ENCODE peak calls at places on chromosomes 2 and 18, in nine cellular contexts. T, W, G, U, N, J, A, X and L are unnamed samples.

GRCh38 chr2:170766693-170767092 is 3.5 kb upstream of the ERICH2 start:
- DNase-seq in T (no peak), W (no peak), G (no peak), U (no peak), N (no peak), J (no peak), A (no peak), X (no peak), L (no peak)

GRCh38 chr2:42958036-42958370 is 165.6 kb upstream of the HAAO start:
- DNase-seq in T (no peak), W (peak; percentile 47), G (no peak), U (no peak), N (no peak), J (no peak), A (no peak), X (no peak), L (no peak)

GRCh38 chr2:241780939-241781569 is 4.4 kb downstream of the GAL3ST2 start:
- DNase-seq in T (no peak), W (no peak), G (no peak), U (no peak), N (no peak), J (no peak), A (no peak), X (no peak), L (no peak)

GRCh38 chr2:23757686-23758433 is 169.1 kb downstream of the ATAD2B start:
- DNase-seq in T (no peak), W (no peak), G (peak; percentile 46), U (no peak), N (no peak), J (peak; percentile 94), A (no peak), X (peak; percentile 84), L (peak; percentile 4)

GRCh38 chr18:58559427-58560186 is 69.3 kb downstream of the ALPK2 start:
- DNase-seq in T (no peak), W (no peak), G (peak; percentile 14), U (no peak), N (no peak), J (no peak), A (no peak), X (peak; percentile 20), L (no peak)

GRCh38 chr18:56702946-56703345 is 51.8 kb downstream of the WDR7 start:
- DNase-seq in T (no peak), W (peak; percentile 81), G (peak; percentile 19), U (no peak), N (no peak), J (peak; percentile 69), A (peak; percentile 28), X (peak; percentile 50), L (peak; percentile 22)

GRCh38 chr18:68796936-68797690 is 767 bp upstream of the CCDC102B start:
- DNase-seq in T (no peak), W (peak; percentile 53), G (peak; percentile 28), U (no peak), N (no peak), J (peak; percentile 93), A (no peak), X (peak; percentile 93), L (no peak)

GRCh38 chr2:240319855-240320560 is 115.5 kb upstream of the GPC1 start:
- DNase-seq in T (no peak), W (peak; percentile 98), G (peak; percentile 53), U (peak; percentile 84), N (peak; percentile 57), J (peak; percentile 94), A (no peak), X (peak; percentile 94), L (peak; percentile 8)

GRCh38 chr2:12705742-12706141 is 11.0 kb upstream of the TRIB2 start:
- DNase-seq in T (no peak), W (no peak), G (no peak), U (no peak), N (no peak), J (no peak), A (no peak), X (no peak), L (no peak)

GRCh38 chr2:200658278-200658864 is 72.6 kb downstream of the AOX1 start:
- DNase-seq in T (no peak), W (no peak), G (no peak), U (no peak), N (no peak), J (no peak), A (no peak), X (no peak), L (no peak)

GRCh38 chr18:48797841-48798255 is 152.9 kb downstream of the SMAD7 start:
- DNase-seq in T (no peak), W (peak; percentile 41), G (no peak), U (peak; percentile 68), N (peak; percentile 27), J (no peak), A (no peak), X (no peak), L (no peak)

GRCh38 chr18:70371085-70371735 is 82.4 kb downstream of the SOCS6 start:
- DNase-seq in T (no peak), W (no peak), G (no peak), U (no peak), N (no peak), J (no peak), A (no peak), X (no peak), L (no peak)

GRCh38 chr2:140157816-140158215 is 1377.6 kb upstream of the NXPH2 start:
- DNase-seq in T (no peak), W (no peak), G (no peak), U (no peak), N (no peak), J (no peak), A (no peak), X (no peak), L (no peak)

GRCh38 chr2:151828890-151829324 is 686 bp upstream of the ARL5A start:
- DNase-seq in T (no peak), W (peak; percentile 29), G (no peak), U (no peak), N (no peak), J (no peak), A (no peak), X (no peak), L (no peak)

GRCh38 chr2:218988164-218988563 is 3.2 kb upstream of the FEV start:
- DNase-seq in T (no peak), W (peak; percentile 77), G (no peak), U (no peak), N (no peak), J (no peak), A (no peak), X (no peak), L (no peak)

GRCh38 chr18:3097082-3097481 is 84.1 kb upstream of the LPIN2 start:
- DNase-seq in T (no peak), W (no peak), G (no peak), U (no peak), N (no peak), J (no peak), A (peak; percentile 61), X (no peak), L (no peak)

GRCh38 chr18:4638680-4639079 is 183.6 kb upstream of the DLGAP1 start:
- DNase-seq in T (no peak), W (no peak), G (no peak), U (no peak), N (no peak), J (no peak), A (no peak), X (no peak), L (no peak)

GRCh38 chr18:79941473-79942119 is 9.9 kb downstream of the SLC66A2 start:
- DNase-seq in T (no peak), W (peak; percentile 38), G (no peak), U (peak; percentile 38), N (peak; percentile 20), J (no peak), A (no peak), X (no peak), L (no peak)

GRCh38 chr2:31401580-31401979 is 13.0 kb downstream of the XDH start:
- DNase-seq in T (no peak), W (peak; percentile 91), G (peak; percentile 80), U (no peak), N (no peak), J (peak; percentile 85), A (no peak), X (peak; percentile 93), L (peak; percentile 86)

GRCh38 chr2:96773922-96774321 is 13.2 kb downstream of the CNNM4 start:
- DNase-seq in T (peak; percentile 38), W (no peak), G (no peak), U (no peak), N (no peak), J (no peak), A (peak; percentile 54), X (no peak), L (no peak)

GRCh38 chr2:181937473-181937872 is 45.9 kb downstream of the ITPRID2 start:
- DNase-seq in T (no peak), W (peak; percentile 74), G (no peak), U (no peak), N (no peak), J (peak; percentile 56), A (no peak), X (no peak), L (no peak)

GRCh38 chr2:45190481-45190880 is 181.2 kb upstream of the SIX2 start:
- DNase-seq in T (no peak), W (peak; percentile 90), G (peak; percentile 64), U (no peak), N (no peak), J (peak; percentile 56), A (no peak), X (peak; percentile 60), L (no peak)

GRCh38 chr18:35513181-35513932 is 15.6 kb upstream of the INO80C start:
- DNase-seq in T (no peak), W (peak; percentile 75), G (peak; percentile 61), U (no peak), N (peak; percentile 42), J (peak; percentile 84), A (no peak), X (peak; percentile 98), L (no peak)

GRCh38 chr18:22344908-22345670 is 72.6 kb downstream of the CTAGE1 start:
- DNase-seq in T (no peak), W (no peak), G (no peak), U (no peak), N (no peak), J (no peak), A (peak; percentile 55), X (no peak), L (no peak)

GRCh38 chr2:101679801-101680487 is 17.6 kb upstream of the MAP4K4 start:
- DNase-seq in T (no peak), W (peak; percentile 63), G (no peak), U (no peak), N (no peak), J (peak; percentile 41), A (no peak), X (peak; percentile 39), L (no peak)

GRCh38 chr2:152466925-152467676 is 132.1 kb downstream of the FMNL2 start:
- DNase-seq in T (no peak), W (no peak), G (no peak), U (no peak), N (no peak), J (peak; percentile 72), A (no peak), X (no peak), L (no peak)

GRCh38 chr2:112156152-112156986 is 18.2 kb downstream of the FBLN7 start:
- DNase-seq in T (peak; percentile 23), W (peak; percentile 99), G (peak; percentile 56), U (no peak), N (no peak), J (peak; percentile 59), A (no peak), X (peak; percentile 59), L (no peak)

GRCh38 chr2:95278051-95278471 is 3.8 kb downstream of the PROM2 start:
- DNase-seq in T (no peak), W (peak; percentile 98), G (peak; percentile 56), U (peak; percentile 76), N (no peak), J (peak; percentile 62), A (no peak), X (peak; percentile 77), L (no peak)

GRCh38 chr2:12391097-12391496 is 325.6 kb upstream of the TRIB2 start:
- DNase-seq in T (no peak), W (no peak), G (no peak), U (no peak), N (no peak), J (no peak), A (no peak), X (no peak), L (no peak)